ENCODE peak calls at places on chromosomes 6 and 20, in five cellular contexts. G, I, S, L and W are unnamed samples.

GRCh38 chr6:52276130-52276529 is 8.4 kb downstream of the MCM3 start:
- DNase-seq in G (no peak), I (no peak), L (no peak), S (no peak), W (no peak)

GRCh38 chr6:105432797-105433196 is 29.9 kb upstream of the PREP start:
- DNase-seq in I (no peak), L (no peak), G (no peak), S (peak; percentile 58), W (no peak)

GRCh38 chr6:110625883-110626282 is 149.5 kb upstream of the SLC22A16 start:
- DNase-seq in L (no peak), S (peak; percentile 53), I (no peak), G (no peak), W (no peak)

GRCh38 chr20:37389844-37390275 is 43.9 kb downstream of the SRC start:
- DNase-seq in S (no peak), L (no peak), I (no peak), G (no peak), W (no peak)

GRCh38 chr6:141653590-141653989 is 479.1 kb upstream of the GJE1 start:
- DNase-seq in G (no peak), S (no peak), L (no peak), I (no peak), W (no peak)

GRCh38 chr20:38127920-38128528 is 37.0 kb downstream of the TGM2 start:
- DNase-seq in S (no peak), L (no peak), G (no peak), I (no peak), W (no peak)

GRCh38 chr20:4100679-4101078 is 85.3 kb upstream of the RNF24 start:
- DNase-seq in G (no peak), S (no peak), L (no peak), I (no peak), W (no peak)

GRCh38 chr20:62736407-62737071 is 27.9 kb downstream of the NTSR1 start:
- DNase-seq in L (peak; percentile 11), G (no peak), I (no peak), S (no peak), W (no peak)

GRCh38 chr6:140340795-140341194 is 966.3 kb upstream of the CITED2 start:
- DNase-seq in I (no peak), S (no peak), G (no peak), L (no peak), W (no peak)

GRCh38 chr6:146670161-146670560 is 71.4 kb downstream of the ADGB start:
- DNase-seq in G (no peak), S (no peak), L (no peak), I (no peak), W (no peak)

GRCh38 chr20:35734777-35735649 is 7.0 kb downstream of the RBM39 start:
- DNase-seq in I (no peak), S (no peak), G (no peak), L (no peak), W (no peak)

GRCh38 chr6:156942266-156942665 is 165.1 kb downstream of the ARID1B start:
- DNase-seq in G (peak; percentile 34), I (no peak), L (no peak), S (no peak), W (no peak)

GRCh38 chr6:45423111-45423900 is 45.6 kb upstream of the SUPT3H start:
- DNase-seq in I (no peak), G (peak; percentile 65), S (no peak), L (peak; percentile 39), W (peak; percentile 36)

GRCh38 chr20:48751871-48752270 is 75.9 kb downstream of the PREX1 start:
- DNase-seq in L (no peak), G (no peak), S (no peak), I (no peak), W (no peak)

GRCh38 chr20:17281478-17281877 is 54.6 kb downstream of the PCSK2 start:
- DNase-seq in L (no peak), I (no peak), G (peak; percentile 74), S (no peak), W (no peak)

GRCh38 chr6:84197708-84198107 is 29.7 kb downstream of the CEP162 start:
- DNase-seq in S (peak; percentile 9), I (no peak), G (no peak), L (no peak), W (no peak)

GRCh38 chr6:15491255-15491985 is 171.4 kb downstream of the DTNBP1 start:
- DNase-seq in G (peak; percentile 72), I (peak; percentile 83), L (peak; percentile 71), S (peak; percentile 60), W (peak; percentile 73)

GRCh38 chr6:137489410-137490371 is 4.5 kb downstream of the OLIG3 start:
- DNase-seq in S (no peak), G (peak; percentile 78), I (no peak), L (no peak), W (no peak)

GRCh38 chr6:26131618-26132017 is 44.4 kb downstream of the HFE start:
- DNase-seq in L (no peak), I (no peak), G (no peak), S (no peak), W (no peak)

GRCh38 chr6:2896741-2897140 is 6.4 kb downstream of the SERPINB9 start:
- DNase-seq in I (no peak), S (no peak), G (no peak), L (no peak), W (no peak)

GRCh38 chr6:2900221-2900807 is 2.8 kb downstream of the SERPINB9 start:
- DNase-seq in G (no peak), S (no peak), L (no peak), I (no peak), W (no peak)

GRCh38 chr6:2902470-2902762 is 693 bp downstream of the SERPINB9 start:
- DNase-seq in L (no peak), I (no peak), G (no peak), S (no peak), W (no peak)

GRCh38 chr6:2899596-2899995 is 3.5 kb downstream of the SERPINB9 start:
- DNase-seq in G (no peak), I (no peak), L (no peak), S (no peak), W (no peak)

DNA sequence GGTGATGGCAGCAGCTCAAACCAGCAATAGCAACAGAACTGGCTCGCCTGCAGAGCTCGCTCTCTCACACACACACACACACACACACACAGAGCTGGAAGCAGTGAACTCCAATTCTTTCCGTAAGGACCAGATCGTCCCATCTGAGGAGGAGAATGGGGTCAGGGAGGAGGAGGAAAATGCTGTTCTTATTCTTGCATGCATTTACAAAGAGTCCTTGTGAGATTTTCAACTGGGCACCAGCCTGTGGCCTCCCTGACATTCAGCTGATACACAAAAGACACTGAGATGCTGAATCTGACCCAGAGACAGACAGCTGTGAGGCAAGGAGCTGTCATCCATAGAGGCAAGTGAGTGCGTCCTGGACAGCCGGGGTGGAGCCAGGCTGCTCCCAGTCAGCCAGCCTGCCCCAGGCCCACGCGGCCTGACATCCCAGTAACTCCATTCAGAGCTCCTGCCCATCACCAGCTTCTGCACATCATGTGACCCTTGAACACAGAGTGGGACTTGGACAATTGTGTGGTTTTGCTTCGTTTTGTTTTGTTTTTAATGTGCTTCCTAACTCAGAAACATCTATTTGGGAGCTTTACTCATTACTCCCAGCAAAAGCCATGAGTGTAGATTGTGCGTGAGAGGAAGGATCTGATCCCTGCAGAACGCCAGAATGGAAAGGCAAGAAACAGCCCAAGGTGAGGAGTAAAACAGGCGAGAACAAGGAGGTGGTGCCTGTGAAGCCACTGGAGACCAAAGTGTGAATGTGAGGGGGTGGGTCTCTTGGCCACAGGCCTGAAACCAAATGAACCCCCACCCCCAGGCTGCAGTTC is 2.1 kb downstream of the SERPINB9 start:
- DNase-seq in G (no peak), I (no peak), S (no peak), L (no peak), W (no peak)
- H3K4me3 ChIP-seq in G (no peak overlapping the region), I (peak overlapping the region; percentile 77), S (no peak overlapping the region), L (peak overlapping the region; percentile 70), W (no peak overlapping the region)

GRCh38 chr6:36076178-36077088 is 48.8 kb downstream of the MAPK14 start:
- DNase-seq in S (no peak), G (no peak), L (no peak), I (no peak), W (no peak)
- H3K4me3 ChIP-seq in S (no peak overlapping the region), G (no peak overlapping the region), L (no peak overlapping the region), I (no peak overlapping the region), W (no peak overlapping the region)

GRCh38 chr6:12013368-12013617 is 1.2 kb downstream of the HIVEP1 start:
- DNase-seq in I (no peak), S (no peak), L (no peak), G (no peak), W (no peak)
- H3K4me3 ChIP-seq in I (peak overlapping the region; percentile 85), S (peak overlapping the region; percentile 90), L (peak overlapping the region; percentile 93), G (peak overlapping the region; percentile 85), W (peak overlapping the region; percentile 74)

GRCh38 chr6:142850653-142851434 is 94.1 kb downstream of the HIVEP2 start:
- DNase-seq in G (no peak), L (no peak), I (no peak), S (peak; percentile 75), W (no peak)
- H3K4me3 ChIP-seq in G (no peak overlapping the region), L (no peak overlapping the region), I (no peak overlapping the region), S (no peak overlapping the region), W (no peak overlapping the region)

GRCh38 chr6:36850001-36850400 is 10.8 kb upstream of the CPNE5 start:
- DNase-seq in S (no peak), I (no peak), L (no peak), G (no peak), W (no peak)

GRCh38 chr6:36847152-36847551 is 7.9 kb upstream of the CPNE5 start:
- DNase-seq in S (no peak), L (no peak), G (no peak), I (no peak), W (no peak)

GRCh38 chr6:36847991-36848390 is 8.7 kb upstream of the CPNE5 start:
- DNase-seq in I (no peak), S (no peak), G (no peak), L (no peak), W (no peak)

GRCh38 chr6:36851149-36851614 is 11.9 kb upstream of the CPNE5 start:
- DNase-seq in S (peak; percentile 71), G (peak; percentile 81), I (peak; percentile 72), L (peak; percentile 36), W (no peak)

GRCh38 chr6:36848658-36849441 is 9.6 kb upstream of the CPNE5 start:
- DNase-seq in G (peak; percentile 91), L (peak; percentile 89), S (no peak), I (no peak), W (no peak)
- H3K4me3 ChIP-seq in G (peak overlapping the region; percentile 50), L (peak overlapping the region; percentile 31), S (no peak overlapping the region), I (no peak overlapping the region), W (no peak overlapping the region)

GRCh38 chr20:31548823-31549512 is 34.7 kb downstream of the HM13 start:
- DNase-seq in I (no peak), S (no peak), G (no peak), L (no peak), W (no peak)
- H3K4me3 ChIP-seq in I (peak overlapping the region; percentile 57), S (no peak overlapping the region), G (no peak overlapping the region), L (no peak overlapping the region), W (no peak overlapping the region)